ENCODE peak calls at places on chromosomes 7 and 10, in five cellular contexts. I is amniotic stem cell, N is activated B cell treated with CpG ODN at 0.5 μM for 24 hours, F is right lobe of liver, G is EH. S is an unnamed sample.
A peak's percentile ranks its signal among the peaks of the same experiment; 100 is the strongest.

GRCh38 chr10:118045842-118046490 is 775 bp downstream of the RAB11FIP2 start:
- DNase-seq in G (peak; percentile 65), I (no peak), F (no peak), N (no peak), S (peak; percentile 22)

GRCh38 chr10:67607472-67607871 is 88.5 kb downstream of the CTNNA3 start:
- DNase-seq in F (no peak), G (no peak), I (no peak), N (no peak), S (peak; percentile 53)

GRCh38 chr7:36546331-36546730 is 156.7 kb downstream of the ANLN start:
- DNase-seq in I (no peak), N (no peak), G (no peak), F (no peak), S (no peak)

GRCh38 chr10:47022311-47023131 is 111.3 kb downstream of the PTPN20 start:
- DNase-seq in F (peak; percentile 51), I (no peak), G (no peak), N (peak; percentile 9), S (no peak)

GRCh38 chr10:112765717-112766235 is 184.3 kb upstream of the TCF7L2 start:
- DNase-seq in G (no peak), N (no peak), F (no peak), I (no peak), S (no peak)

GRCh38 chr7:132576723-132577089 is 436 bp upstream of the PLXNA4 start:
- DNase-seq in G (no peak), I (no peak), N (no peak), F (no peak), S (no peak)

GRCh38 chr7:74000489-74001149 is 27.4 kb upstream of the ELN start:
- DNase-seq in F (no peak), N (no peak), G (peak; percentile 39), I (no peak), S (no peak)

GRCh38 chr7:34083440-34083839 is 178.1 kb downstream of the BMPER start:
- DNase-seq in F (no peak), G (no peak), N (no peak), I (no peak), S (no peak)

GRCh38 chr10:822197-822596 is 109.3 kb downstream of the LARP4B start:
- DNase-seq in G (no peak), F (no peak), I (no peak), N (no peak), S (no peak)

GRCh38 chr7:27188666-27189559 is 3.9 kb upstream of the HOXA11 start:
- DNase-seq in I (no peak), G (peak; percentile 90), F (peak; percentile 52), N (peak; percentile 36), S (no peak)

GRCh38 chr10:28839600-28840007 is 162.3 kb downstream of the BAMBI start:
- DNase-seq in I (peak; percentile 19), F (no peak), N (no peak), G (peak; percentile 84), S (no peak)

GRCh38 chr10:24393206-24393605 is 184.3 kb downstream of the KIAA1217 start:
- DNase-seq in I (no peak), G (no peak), F (no peak), N (no peak), S (no peak)

GRCh38 chr10:106504536-106504935 is 660.0 kb downstream of the SORCS1 start:
- DNase-seq in F (no peak), I (no peak), N (no peak), G (peak; percentile 63), S (no peak)

GRCh38 chr10:99711129-99711719 is 20.7 kb downstream of the COX15 start:
- DNase-seq in N (no peak), I (peak; percentile 22), F (no peak), G (peak; percentile 82), S (peak; percentile 17)

GRCh38 chr10:12048547-12048946 is 5.9 kb upstream of the UPF2 start:
- DNase-seq in N (no peak), G (no peak), I (no peak), F (no peak), S (no peak)

GRCh38 chr7:134827889-134828288 is 48.5 kb downstream of the CALD1 start:
- DNase-seq in G (peak; percentile 92), F (no peak), N (no peak), I (no peak), S (no peak)

GRCh38 chr10:132489053-132489703 is 48.4 kb upstream of the INPP5A start:
- DNase-seq in N (no peak), F (peak; percentile 43), I (no peak), G (peak; percentile 78), S (no peak)

GRCh38 chr10:109393425-109393824 is 529.9 kb downstream of the XPNPEP1 start:
- DNase-seq in G (no peak), F (no peak), I (no peak), N (no peak), S (no peak)

GRCh38 chr10:133219782-133220181 is 10.2 kb upstream of the UTF1 start:
- DNase-seq in I (no peak), G (no peak), F (no peak), N (no peak), S (no peak)

GRCh38 chr7:124764071-124764846 is 1.3 kb downstream of the GPR37 start:
- DNase-seq in G (no peak), I (no peak), N (no peak), F (peak; percentile 54), S (no peak)

GRCh38 chr10:7260412-7260900 is 150.4 kb downstream of the SFMBT2 start:
- DNase-seq in N (no peak), G (peak; percentile 9), I (no peak), F (no peak), S (no peak)

GRCh38 chr7:78013368-78013767 is 214.8 kb downstream of the PHTF2 start:
- DNase-seq in G (no peak), F (no peak), N (no peak), I (no peak), S (no peak)

GRCh38 chr10:74333174-74333573 is 182.2 kb downstream of the ADK start:
- DNase-seq in G (peak; percentile 86), N (no peak), I (peak; percentile 26), F (no peak), S (no peak)

GRCh38 chr10:121648078-121648477 is 49.8 kb upstream of the FGFR2 start:
- DNase-seq in N (no peak), I (no peak), G (no peak), F (no peak), S (no peak)

GRCh38 chr10:124708246-124708779 is 35.9 kb downstream of the FAM53B start:
- DNase-seq in F (peak; percentile 47), G (no peak), N (no peak), I (no peak), S (no peak)

GRCh38 chr7:98617960-98618418 is 904 bp downstream of the NPTX2 start:
- DNase-seq in I (no peak), N (no peak), F (no peak), G (no peak), S (no peak)

GRCh38 chr7:134513169-134513752 is 14.1 kb upstream of the AKR1B10 start:
- DNase-seq in I (peak; percentile 41), N (no peak), F (no peak), G (peak; percentile 64), S (peak; percentile 58)

GRCh38 chr7:484365-485101 is 35.1 kb downstream of the PDGFA start:
- DNase-seq in F (peak; percentile 43), N (no peak), I (no peak), G (no peak), S (no peak)

GRCh38 chr7:121798076-121798475 is 74.9 kb upstream of the PTPRZ1 start:
- DNase-seq in I (no peak), N (no peak), F (no peak), G (no peak), S (no peak)

S was measured in Panc1.